ENCODE peak calls at places on chromosome 4, in six cellular contexts. N, Y, A, O, U and Z are unnamed samples. For H3K4me1, the result is how much of the 10 kb centered on the place peaks cover.

GRCh38 chr4:141435446-141436225 is 200.7 kb upstream of the IL15 start:
- DNase-seq in N (peak), O (no peak), Y (no peak), U (no peak), A (no peak), Z (no peak)

GRCh38 chr4:76306882-76307669 is 543 bp downstream of the STBD1 start:
- DNase-seq in U (peak), Y (peak), N (peak), O (peak), A (peak), Z (peak)

GRCh38 chr4:143473334-143474126 is 40.0 kb upstream of the SMARCA5 start:
- DNase-seq in O (no peak), N (no peak), A (no peak), Y (no peak), U (no peak), Z (no peak)

GRCh38 chr4:150078996-150079581 is 844 bp downstream of the DCLK2 start:
- DNase-seq in Y (peak), U (peak), N (peak), A (peak), O (peak), Z (peak)

GRCh38 chr4:47907247-47907646 is 7.1 kb downstream of the NFXL1 start:
- DNase-seq in A (no peak), N (no peak), Y (no peak), O (no peak), U (no peak), Z (no peak)

GRCh38 chr4:122932763-122933162 is 10.4 kb upstream of the NUDT6 start:
- DNase-seq in O (no peak), N (no peak), Y (no peak), U (no peak), A (no peak), Z (no peak)

GRCh38 chr4:140234697-140235060 is 80.7 kb upstream of the MAML3 start:
- DNase-seq in O (no peak), A (no peak), Y (no peak), N (no peak), U (no peak), Z (no peak)

GRCh38 chr4:153490985-153491483 is 24.9 kb downstream of the TMEM131L start:
- DNase-seq in Y (no peak), A (no peak), U (no peak), N (no peak), O (no peak), Z (no peak)

GRCh38 chr4:15451866-15452765 is 17.6 kb upstream of the CC2D2A start:
- DNase-seq in A (no peak), U (no peak), N (peak), Y (peak), O (no peak), Z (peak)

GRCh38 chr4:67696061-67696460 is 4.9 kb downstream of the UBA6 start:
- DNase-seq in U (no peak), N (no peak), Y (no peak), O (no peak), A (no peak), Z (no peak)

GRCh38 chr4:8675383-8675782 is 82.8 kb downstream of the CPZ start:
- DNase-seq in O (peak), A (peak), N (no peak), Y (peak), U (peak), Z (peak)

GRCh38 chr4:104906274-104906673 is 240.4 kb upstream of the TET2 start:
- DNase-seq in A (no peak), U (no peak), O (no peak), N (no peak), Y (no peak), Z (no peak)

GRCh38 chr4:48017108-48017527 is 546 bp downstream of the NIPAL1 start:
- DNase-seq in O (peak), U (peak), A (no peak), Y (peak), N (peak), Z (peak)

GRCh38 chr4:24517676-24518075 is 66.7 kb downstream of the DHX15 start:
- DNase-seq in N (no peak), A (no peak), O (no peak), Y (no peak), U (no peak), Z (no peak)

GRCh38 chr4:165328708-165329107 is 1.2 kb downstream of the MSMO1 start:
- DNase-seq in U (no peak), Y (no peak), O (no peak), N (no peak), A (no peak), Z (no peak)

DNA sequence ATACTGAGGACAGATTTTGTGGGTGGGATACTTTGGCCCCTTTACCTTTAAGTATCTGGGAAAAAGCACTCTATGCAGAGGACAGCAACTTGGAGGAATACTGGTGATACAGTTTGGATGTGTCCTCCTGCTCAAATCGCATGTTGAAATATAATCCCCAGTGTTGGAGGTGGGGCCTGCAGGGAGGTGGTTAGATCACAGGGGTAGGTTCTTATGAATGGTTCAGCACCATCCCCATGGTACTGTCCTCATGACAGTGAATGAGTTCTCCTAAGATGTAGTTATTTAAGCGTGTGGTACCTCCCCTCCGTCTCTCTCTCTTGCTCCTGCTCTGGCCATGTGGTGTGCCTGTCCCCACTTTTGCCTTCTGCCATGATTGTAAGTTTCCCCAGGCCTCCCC is 24.6 kb downstream of the GPAT3 start:
- DNase-seq in N (no peak), U (no peak), O (no peak), Y (no peak), A (no peak), Z (no peak)
- H3K4me1 ChIP-seq in N (under half), U (under half), O (under half), Y (under half), A (under half), Z (under half)

GRCh38 chr4:128286474-128287158 is 997 bp downstream of the PGRMC2 start:
- DNase-seq in Y (peak), A (no peak), O (no peak), N (peak), U (peak), Z (peak)
- H4K8ac ChIP-seq in Y (peak), A (peak), O (no peak), N (no peak), U (no peak), Z (peak)

GRCh38 chr4:18689308-18689915 is 667.9 kb upstream of the LCORL start:
- DNase-seq in U (peak), O (peak), Y (peak), A (no peak), N (peak), Z (peak)
- H3K14ac ChIP-seq in U (no peak), O (no peak), Y (no peak), A (peak), N (no peak), Z (no peak)

DNA sequence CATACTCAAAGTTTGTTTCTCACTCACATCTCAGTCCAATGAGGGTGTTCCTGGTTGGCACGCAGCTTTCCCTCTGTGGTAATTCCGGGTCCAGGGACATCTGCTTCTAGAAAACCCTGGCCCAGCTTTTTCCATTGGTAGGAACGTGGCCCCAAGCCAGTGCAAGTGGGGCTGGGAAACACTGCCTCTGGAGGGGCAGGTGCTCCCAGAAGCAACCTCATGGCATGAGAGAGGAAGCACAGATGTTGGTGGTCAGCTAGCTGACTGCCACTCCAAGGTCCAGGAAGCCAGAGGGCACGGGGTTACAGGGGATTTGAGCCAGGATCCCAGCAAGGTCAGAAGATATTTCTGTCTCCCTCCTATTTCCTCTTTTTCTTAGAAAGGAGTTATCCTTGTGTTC is 47.5 kb downstream of the DCTD start:
- DNase-seq in N (no peak), O (no peak), A (no peak), U (no peak), Y (no peak), Z (no peak)
- H3K4me1 ChIP-seq in N (under half), O (under half), A (under half), U (under half), Y (under half), Z (under half)

GRCh38 chr4:158538176-158538575 is 16.5 kb downstream of the RXFP1 start:
- DNase-seq in N (peak), U (no peak), A (no peak), Y (peak), O (no peak), Z (peak)
- H4K8ac ChIP-seq in N (no peak), U (no peak), A (no peak), Y (no peak), O (no peak), Z (no peak)